ENCODE peak calls at places on chromosomes 12 and 14, in ten cellular contexts. U is IMR-90, B is transverse colon, Q is neural progenitor cell, J is fibroblast of lung, A is upper lobe of right lung, T is heart right ventricle, V is stomach, G is iPS DF 6.9, I is lower lobe of right lung. R is an unnamed sample. For H3K9me3, the result is how much of the 10 kb centered on the place peaks cover.

GRCh38 chr12:50072198-50072907 is 12.8 kb upstream of the SMARCD1 start:
- DNase-seq in U (no peak), B (no peak), Q (no peak), J (no peak), A (no peak), T (no peak), V (no peak), G (no peak), I (no peak), R (no peak)

GRCh38 chr14:69535230-69535848 is 39.3 kb downstream of the CCDC177 start:
- DNase-seq in U (peak), B (peak), Q (peak), J (peak), A (no peak), T (no peak), V (peak), G (peak), I (no peak), R (peak)

GRCh38 chr12:57127710-57128518 is at the start of gene LRP1:
- DNase-seq in U (peak), B (peak), Q (peak), J (peak), A (peak), T (peak), V (peak), G (no peak), I (peak), R (peak)

GRCh38 chr12:97396989-97397388 is 65.6 kb upstream of the RMST start:
- DNase-seq in U (no peak), B (no peak), Q (peak), J (no peak), A (no peak), T (no peak), V (no peak), G (peak), I (no peak), R (no peak)

GRCh38 chr14:58479975-58480374 is 52.5 kb downstream of the KIAA0586 start:
- DNase-seq in U (no peak), B (no peak), Q (no peak), J (no peak), A (no peak), T (no peak), V (no peak), G (no peak), I (no peak), R (no peak)

GRCh38 chr14:44846232-44846824 is 115.4 kb downstream of the KLHL28 start:
- DNase-seq in U (peak), B (no peak), Q (peak), J (peak), A (no peak), T (no peak), V (no peak), G (peak), I (no peak), R (peak)

GRCh38 chr14:100587763-100588411 is 670 bp upstream of the BEGAIN start:
- DNase-seq in U (no peak), B (no peak), Q (no peak), J (no peak), A (peak), T (no peak), V (no peak), G (no peak), I (peak), R (no peak)

GRCh38 chr14:37787879-37788494 is 192.6 kb downstream of the TTC6 start:
- DNase-seq in U (no peak), B (no peak), Q (no peak), J (no peak), A (no peak), T (no peak), V (no peak), G (no peak), I (no peak), R (no peak)

GRCh38 chr14:83044001-83044400 is 1510.3 kb upstream of the SEL1L start:
- DNase-seq in U (no peak), B (no peak), Q (no peak), J (no peak), A (no peak), T (no peak), V (no peak), G (no peak), I (no peak), R (no peak)

GRCh38 chr14:90042587-90043252 is 19.1 kb upstream of the KCNK13 start:
- DNase-seq in U (no peak), B (no peak), Q (no peak), J (no peak), A (no peak), T (no peak), V (no peak), G (no peak), I (no peak), R (no peak)

GRCh38 chr12:113719911-113720591 is 246.1 kb downstream of the RBM19 start:
- DNase-seq in U (no peak), B (no peak), Q (no peak), J (no peak), A (no peak), T (no peak), V (no peak), G (no peak), I (no peak), R (no peak)

GRCh38 chr12:100986595-100987547 is 192.3 kb downstream of the ANO4 start:
- DNase-seq in U (peak), B (no peak), Q (peak), J (peak), A (no peak), T (no peak), V (no peak), G (no peak), I (no peak), R (no peak)

GRCh38 chr12:20696181-20696580 is 1.0 kb downstream of the SLCO1C1 start:
- DNase-seq in U (no peak), B (no peak), Q (no peak), J (no peak), A (no peak), T (peak), V (no peak), G (no peak), I (no peak), R (peak)

GRCh38 chr14:65336191-65336591 is 76.3 kb upstream of the FUT8 start:
- DNase-seq in U (peak), B (no peak), Q (no peak), J (peak), A (no peak), T (no peak), V (no peak), G (no peak), I (no peak), R (no peak)

GRCh38 chr14:79727900-79728299 is 483.4 kb downstream of the DIO2 start:
- DNase-seq in U (no peak), B (no peak), Q (no peak), J (no peak), A (no peak), T (no peak), V (no peak), G (no peak), I (no peak), R (no peak)

GRCh38 chr14:104580961-104581360 is 1.4 kb downstream of the C14orf180 start:
- DNase-seq in U (peak), B (peak), Q (no peak), J (peak), A (no peak), T (peak), V (peak), G (no peak), I (no peak), R (no peak)

GRCh38 chr12:55250944-55251343 is 6.5 kb downstream of the OR6C74 start:
- DNase-seq in U (no peak), B (no peak), Q (no peak), J (no peak), A (no peak), T (no peak), V (no peak), G (no peak), I (no peak), R (no peak)

GRCh38 chr12:3897400-3897910 is 24.3 kb upstream of the PARP11 start:
- DNase-seq in U (no peak), B (no peak), Q (no peak), J (no peak), A (no peak), T (no peak), V (no peak), G (no peak), I (no peak), R (no peak)

GRCh38 chr12:105704788-105705187 is 374.3 kb downstream of the C12orf75 start:
- DNase-seq in U (no peak), B (peak), Q (no peak), J (no peak), A (no peak), T (no peak), V (no peak), G (no peak), I (peak), R (no peak)

GRCh38 chr12:117440384-117440783 is 79.0 kb upstream of the NOS1 start:
- DNase-seq in U (no peak), B (no peak), Q (no peak), J (no peak), A (no peak), T (no peak), V (no peak), G (no peak), I (no peak), R (no peak)

GRCh38 chr12:117433878-117434277 is 72.5 kb upstream of the NOS1 start:
- DNase-seq in U (no peak), B (no peak), Q (no peak), J (no peak), A (no peak), T (no peak), V (no peak), G (no peak), I (no peak), R (no peak)

GRCh38 chr12:117439531-117440001 is 78.1 kb upstream of the NOS1 start:
- DNase-seq in U (no peak), B (no peak), Q (peak), J (no peak), A (no peak), T (peak), V (no peak), G (no peak), I (no peak), R (no peak)

GRCh38 chr12:117441751-117442150 is 80.3 kb upstream of the NOS1 start:
- DNase-seq in U (no peak), B (no peak), Q (no peak), J (peak), A (no peak), T (peak), V (no peak), G (no peak), I (no peak), R (no peak)

DNA sequence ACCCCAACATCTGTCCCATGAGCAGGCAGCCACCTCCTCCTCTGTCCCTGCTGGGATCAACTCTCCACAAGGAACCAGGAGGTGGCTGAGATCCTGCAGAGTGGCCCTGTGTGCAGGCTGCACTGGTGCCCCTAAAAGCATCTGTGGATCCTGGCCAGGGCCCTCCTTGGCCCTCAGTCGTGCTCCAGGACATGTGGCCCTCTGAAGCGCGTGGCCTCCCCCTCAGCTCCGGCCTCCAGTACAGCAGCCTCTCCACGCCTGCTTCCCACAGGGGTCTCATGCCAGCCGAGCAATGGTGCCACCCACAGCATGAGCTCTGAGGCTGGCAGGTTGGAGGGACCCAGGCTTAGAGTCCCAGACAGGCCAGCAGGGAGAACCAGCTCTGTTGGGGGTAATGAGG is 77.4 kb upstream of the NOS1 start:
- DNase-seq in U (no peak), B (no peak), Q (no peak), J (no peak), A (no peak), T (no peak), V (no peak), G (no peak), I (no peak), R (no peak)
- H3K9me3 ChIP-seq in U (half or more), B (under half), Q (under half), J (under half), A (under half), T (under half), V (under half), G (under half), I (under half), R (under half)

GRCh38 chr12:130695061-130695460 is 21.0 kb downstream of the RIMBP2 start:
- DNase-seq in U (no peak), B (no peak), Q (no peak), J (no peak), A (no peak), T (no peak), V (no peak), G (no peak), I (no peak), R (no peak)
- H3K9me3 ChIP-seq in U (under half), B (under half), Q (under half), J (under half), A (under half), T (under half), V (under half), G (under half), I (under half), R (under half)

GRCh38 chr12:132339856-132340255 is 10.5 kb upstream of the GALNT9 start:
- DNase-seq in U (no peak), B (no peak), Q (no peak), J (no peak), A (no peak), T (no peak), V (no peak), G (no peak), I (no peak), R (no peak)
- H3K9me3 ChIP-seq in U (under half), B (under half), Q (under half), J (under half), A (under half), T (under half), V (under half), G (under half), I (under half), R (under half)

DNA sequence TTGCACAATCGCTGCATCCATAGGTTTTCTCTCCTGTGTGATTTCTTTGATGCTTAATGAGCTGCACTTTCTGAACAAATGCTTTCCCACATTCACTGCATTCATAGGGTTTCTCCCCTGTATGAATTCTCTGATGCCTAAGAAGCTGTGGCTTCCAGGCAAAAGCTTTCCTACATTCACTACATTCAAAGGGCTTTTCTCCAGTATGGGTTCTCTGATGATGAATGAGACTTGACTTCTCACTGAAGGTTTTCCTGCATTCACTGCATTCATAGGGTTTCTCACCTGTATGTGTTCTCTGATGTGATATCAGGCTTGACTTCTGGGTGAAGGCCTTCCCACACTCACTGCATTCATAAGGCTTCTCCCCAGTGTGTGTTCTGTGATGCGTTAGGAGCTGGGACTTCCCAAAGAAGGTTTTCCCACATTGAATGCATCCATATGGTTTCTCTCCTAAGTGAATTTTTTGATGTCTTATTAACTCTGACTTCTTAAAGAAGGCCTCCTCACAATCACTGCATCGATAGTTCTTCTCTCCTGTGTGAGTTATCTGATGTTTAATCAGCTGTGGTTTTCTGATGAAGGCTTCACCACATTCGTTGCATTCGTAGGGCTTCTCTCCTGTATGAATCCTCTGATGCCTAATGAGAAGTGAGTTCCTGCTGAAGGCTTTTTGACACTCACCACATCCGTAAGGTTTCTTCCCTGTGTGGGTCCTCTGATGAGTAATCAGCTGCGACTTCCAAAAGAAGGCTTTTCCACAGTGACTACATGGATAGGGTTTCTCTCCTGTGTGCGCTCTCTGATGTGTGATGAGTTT is 30.3 kb downstream of the ZNF605 start:
- DNase-seq in U (no peak), B (no peak), Q (no peak), J (no peak), A (no peak), T (no peak), V (no peak), G (no peak), I (no peak), R (no peak)
- H3K9me3 ChIP-seq in U (half or more), B (half or more), Q (half or more), J (under half), A (half or more), T (half or more), V (half or more), G (under half), I (half or more), R (half or more)

GRCh38 chr14:27392153-27392552 is 794.3 kb upstream of the NOVA1 start:
- DNase-seq in U (no peak), B (no peak), Q (no peak), J (peak), A (no peak), T (no peak), V (no peak), G (no peak), I (no peak), R (no peak)
- H3K9me3 ChIP-seq in U (under half), B (under half), Q (under half), J (under half), A (under half), T (under half), V (under half), G (under half), I (under half), R (under half)

DNA sequence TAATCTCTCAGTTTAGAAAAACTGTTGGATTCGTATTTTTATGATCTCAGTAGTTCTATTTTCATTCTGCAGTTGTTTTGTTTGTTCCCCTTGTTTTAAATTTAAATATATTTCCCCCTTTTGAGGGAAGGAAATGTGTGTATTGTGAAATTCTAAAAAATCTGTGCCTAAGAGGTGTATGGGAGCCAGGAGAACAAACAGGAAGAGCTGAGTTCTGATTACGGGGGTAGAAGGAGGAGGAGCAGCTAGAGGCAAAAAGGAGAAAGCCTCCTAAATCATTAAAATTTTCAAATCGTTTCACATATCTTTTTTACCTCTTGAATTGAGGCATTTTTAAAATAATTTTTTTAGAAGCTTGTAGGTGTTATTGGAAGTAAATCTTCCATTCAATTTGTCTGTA is 2.3 kb downstream of the RDH12 start:
- DNase-seq in U (no peak), B (no peak), Q (no peak), J (no peak), A (no peak), T (no peak), V (no peak), G (no peak), I (no peak), R (no peak)
- H3K9me3 ChIP-seq in U (under half), B (under half), Q (under half), J (under half), A (under half), T (under half), V (under half), G (under half), I (under half), R (under half)